ENCODE peak calls at places on chromosomes 7 and 10, in ten cellular contexts. U, X, E, T, B, Y, L, V, W and R are unnamed samples.

GRCh38 chr10:71767420-71768035 is 5.8 kb downstream of the VSIR start:
- DNase-seq in U (no peak), X (no peak), E (no peak), T (no peak), B (no peak), Y (peak), L (no peak), V (no peak), W (peak), R (no peak)

GRCh38 chr10:103934308-103934707 is 16.3 kb upstream of the STN1 start:
- DNase-seq in U (no peak), X (no peak), E (no peak), T (no peak), B (no peak), Y (no peak), L (no peak), V (no peak), W (no peak), R (no peak)

GRCh38 chr7:151781161-151781845 is 95.6 kb downstream of the PRKAG2 start:
- DNase-seq in U (no peak), X (no peak), E (no peak), T (no peak), B (no peak), Y (no peak), L (no peak), V (no peak), W (no peak), R (no peak)

GRCh38 chr10:120940299-120940900 is 89.2 kb downstream of the WDR11 start:
- DNase-seq in U (no peak), X (no peak), E (peak), T (no peak), B (no peak), Y (no peak), L (no peak), V (no peak), W (no peak), R (no peak)

GRCh38 chr7:158958618-158959017 is 102.3 kb downstream of the DYNC2I1 start:
- DNase-seq in U (no peak), X (no peak), E (no peak), T (no peak), B (no peak), Y (no peak), L (no peak), V (no peak), W (no peak), R (no peak)

GRCh38 chr7:110775046-110775445 is 315.9 kb upstream of the LRRN3 start:
- DNase-seq in U (no peak), X (no peak), E (no peak), T (no peak), B (no peak), Y (no peak), L (peak), V (no peak), W (no peak), R (no peak)

GRCh38 chr10:103660364-103661197 is 167.1 kb downstream of the NEURL1 start:
- DNase-seq in U (peak), X (no peak), E (no peak), T (no peak), B (peak), Y (peak), L (no peak), V (no peak), W (no peak), R (peak)

GRCh38 chr10:28139138-28139537 is 140.3 kb upstream of the ODAD2 start:
- DNase-seq in U (no peak), X (no peak), E (no peak), T (no peak), B (no peak), Y (peak), L (no peak), V (no peak), W (peak), R (no peak)

GRCh38 chr7:149869867-149870266 is 3.9 kb upstream of the ATP6V0E2 start:
- DNase-seq in U (peak), X (no peak), E (peak), T (no peak), B (no peak), Y (no peak), L (no peak), V (no peak), W (no peak), R (no peak)

GRCh38 chr7:116665447-116665996 is 6.5 kb upstream of the MET start:
- DNase-seq in U (no peak), X (no peak), E (no peak), T (no peak), B (no peak), Y (no peak), L (no peak), V (no peak), W (no peak), R (no peak)

GRCh38 chr10:129502448-129502847 is 35.4 kb downstream of the MGMT start:
- DNase-seq in U (no peak), X (no peak), E (no peak), T (no peak), B (no peak), Y (no peak), L (no peak), V (no peak), W (no peak), R (no peak)

GRCh38 chr10:79070091-79070610 is 1.4 kb downstream of the ZMIZ1 start:
- DNase-seq in U (no peak), X (no peak), E (peak), T (peak), B (no peak), Y (peak), L (no peak), V (no peak), W (no peak), R (no peak)

GRCh38 chr7:33452805-33453502 is 323.6 kb downstream of the BBS9 start:
- DNase-seq in U (no peak), X (no peak), E (no peak), T (no peak), B (no peak), Y (no peak), L (no peak), V (no peak), W (no peak), R (no peak)